ENCODE peak calls at places on chromosomes 6 and 20, in four cellular contexts. O, J, L and I are unnamed samples.

GRCh38 chr6:134846031-134846430 is 103.9 kb downstream of the ALDH8A1 start:
- DNase-seq in O (no peak), J (no peak), L (no peak), I (no peak)

GRCh38 chr6:137495652-137496391 is 1.6 kb upstream of the OLIG3 start:
- DNase-seq in O (no peak), J (no peak), L (no peak), I (peak)

GRCh38 chr6:33672808-33673207 is 38.7 kb downstream of the UQCC2 start:
- DNase-seq in O (no peak), J (no peak), L (peak), I (peak)

GRCh38 chr6:162568266-162568665 is 159.3 kb downstream of the PRKN start:
- DNase-seq in O (no peak), J (no peak), L (no peak), I (no peak)

GRCh38 chr6:3919130-3919628 is 70.0 kb downstream of the FAM50B start:
- DNase-seq in O (no peak), J (no peak), L (no peak), I (no peak)

GRCh38 chr6:14286144-14286543 is 168.6 kb downstream of the CD83 start:
- DNase-seq in O (peak), J (no peak), L (peak), I (no peak)

GRCh38 chr6:40550096-40550731 is 37.0 kb downstream of the LRFN2 start:
- DNase-seq in O (peak), J (peak), L (peak), I (peak)

GRCh38 chr6:25547797-25548196 is 104.2 kb upstream of the SCGN start:
- DNase-seq in O (no peak), J (no peak), L (no peak), I (no peak)

GRCh38 chr6:9620687-9621086 is 794.2 kb downstream of the TFAP2A start:
- DNase-seq in O (no peak), J (no peak), L (no peak), I (no peak)

GRCh38 chr6:37306026-37306425 is 47.8 kb upstream of the RNF8 start:
- DNase-seq in O (no peak), J (peak), L (no peak), I (no peak)

GRCh38 chr6:166353507-166353906 is 11.2 kb upstream of the SFT2D1 start:
- DNase-seq in O (no peak), J (no peak), L (no peak), I (no peak)

GRCh38 chr6:55562318-55562717 is 16.7 kb downstream of the HMGCLL1 start:
- DNase-seq in O (no peak), J (no peak), L (no peak), I (no peak)

DNA sequence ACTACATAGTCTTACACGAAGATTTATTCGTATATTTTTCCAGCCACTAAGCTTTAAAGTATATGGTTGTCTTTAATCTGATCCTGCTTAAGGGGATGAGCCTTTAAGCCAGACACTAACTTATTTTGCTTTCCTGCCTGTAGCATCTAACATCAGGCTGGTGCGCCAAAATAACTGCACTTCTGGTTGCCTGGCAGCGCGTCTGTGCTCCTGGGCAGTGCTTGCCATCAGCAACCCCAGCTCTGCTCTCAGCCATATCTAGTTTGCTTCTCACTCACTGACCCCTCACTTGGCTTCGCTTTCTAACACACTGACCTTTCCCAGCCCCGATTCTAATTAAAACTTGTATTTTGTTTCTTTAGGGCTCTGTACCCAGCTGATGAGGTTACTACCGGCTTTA is 21.8 kb downstream of the HMGCLL1 start:
- DNase-seq in O (no peak), J (no peak), L (no peak), I (no peak)
- TF ChIP-seq EZH2phosphoT487 in O (no peak), J (no peak), L (no peak), I (no peak)

GRCh38 chr20:21077809-21078345 is 28.3 kb downstream of the LINC00237 start:
- DNase-seq in O (no peak), J (no peak), L (no peak), I (no peak)
- TF ChIP-seq CTCF in O (no peak), J (no peak), L (no peak), I (no peak)

DNA sequence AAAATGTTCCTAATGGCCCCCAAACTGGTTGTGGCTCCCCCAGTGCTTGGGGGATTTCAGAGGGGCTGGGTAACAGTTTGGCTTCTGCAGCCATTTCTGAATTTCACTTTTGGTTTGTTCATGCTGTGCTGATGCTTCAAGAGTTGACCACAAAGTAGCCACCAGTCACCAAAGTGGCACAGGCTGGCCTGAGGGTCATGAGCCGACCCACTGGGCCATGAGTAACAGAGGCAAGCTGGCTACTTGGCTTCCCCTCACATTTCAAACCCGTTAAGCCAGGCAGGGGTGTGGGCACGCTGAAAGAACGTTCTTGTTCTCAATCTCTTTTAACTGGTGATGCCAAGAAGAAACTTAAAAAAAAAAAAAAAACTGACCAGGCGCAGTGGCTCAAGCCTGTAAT is 15.1 kb upstream of the NXT1 start:
- DNase-seq in O (no peak), J (no peak), L (no peak), I (no peak)
- TF ChIP-seq EZH2phosphoT487 in O (no peak), J (no peak), L (no peak), I (no peak)

DNA sequence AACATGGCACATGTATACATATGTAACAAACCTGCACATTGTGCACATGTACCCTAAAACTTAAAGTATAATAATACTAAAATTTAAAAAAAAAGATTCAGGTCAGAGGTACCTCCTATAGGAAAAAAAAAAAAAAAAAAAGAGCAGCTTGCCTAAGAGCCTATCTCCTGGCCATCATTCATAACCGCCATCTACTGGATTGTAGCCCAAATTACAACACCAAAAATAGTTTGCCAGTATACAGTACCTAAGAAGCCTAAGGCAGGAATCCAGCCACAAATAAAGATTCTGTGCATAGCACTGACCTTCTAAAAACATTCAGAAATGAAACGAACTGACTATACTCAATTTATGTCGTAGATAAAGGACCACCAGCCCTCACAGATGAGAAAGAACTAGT is 438.4 kb upstream of the ADGRB3 start:
- DNase-seq in O (no peak), J (peak), L (peak), I (peak)
- TF ChIP-seq CTCF in O (no peak), J (peak), L (peak), I (peak)

DNA sequence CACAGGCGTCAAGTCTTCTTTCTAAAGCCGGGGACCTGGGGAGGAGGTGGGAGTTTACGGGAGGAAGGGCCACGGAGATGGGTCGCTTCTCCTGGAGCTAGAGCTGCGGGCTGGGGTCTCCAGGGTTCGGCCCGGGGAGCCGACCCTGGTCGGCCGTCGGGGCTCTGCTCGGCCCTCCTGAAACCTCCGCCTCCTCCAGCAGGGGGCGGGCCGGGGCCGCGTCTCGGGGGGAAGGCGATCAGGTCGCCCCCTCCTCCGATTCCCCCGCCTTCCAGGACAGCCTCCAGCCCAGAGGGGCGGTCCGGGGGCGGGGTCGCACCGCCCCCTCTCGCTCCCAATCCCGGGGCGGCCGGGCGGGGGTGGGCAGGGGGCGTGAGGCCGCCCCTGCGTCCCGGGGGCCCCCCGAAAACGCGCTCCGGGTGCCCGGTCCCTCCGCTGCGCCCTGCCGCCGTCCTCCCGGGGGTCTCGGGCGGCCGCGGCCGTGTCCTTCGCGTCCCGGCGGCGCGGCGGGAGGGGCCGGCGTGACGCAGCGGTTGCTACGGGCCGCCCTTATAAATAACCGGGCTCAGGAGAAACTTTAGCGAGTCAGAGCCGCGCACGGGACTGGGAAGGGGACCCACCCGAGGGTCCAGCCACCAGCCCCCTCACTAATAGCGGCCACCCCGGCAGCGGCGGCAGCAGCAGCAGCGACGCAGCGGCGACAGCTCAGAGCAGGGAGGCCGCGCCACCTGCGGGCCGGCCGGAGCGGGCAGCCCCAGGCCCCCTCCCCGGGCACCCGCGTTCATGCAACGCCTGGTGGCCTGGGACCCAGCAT is at the start of gene CEBPB:
- DNase-seq in O (peak), J (peak), L (peak), I (peak)
- TF ChIP-seq EZH2phosphoT487 in O (no peak), J (no peak), L (no peak), I (no peak)

DNA sequence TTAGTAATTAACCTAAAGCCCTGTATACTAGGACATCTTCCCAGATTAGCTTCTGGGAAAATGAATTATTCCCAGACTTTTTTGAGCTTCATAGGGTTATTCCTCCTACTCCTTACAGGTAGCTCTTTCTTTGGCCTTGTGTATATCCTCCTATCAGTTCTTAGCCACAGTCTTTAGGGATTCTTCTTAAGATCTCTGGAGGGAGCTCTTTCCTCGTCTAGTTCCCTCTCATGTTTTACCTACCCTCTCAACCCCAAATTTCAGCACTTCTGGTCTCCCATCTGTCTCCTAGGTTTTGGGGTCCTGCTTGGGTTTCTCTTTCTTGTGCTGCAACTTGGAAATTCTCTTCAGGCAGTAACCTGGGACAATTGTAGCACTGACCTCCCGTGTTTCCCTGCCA is 46.4 kb upstream of the SLC35B3 start:
- DNase-seq in O (no peak), J (peak), L (peak), I (peak)
- TF ChIP-seq CTCF in O (no peak), J (peak), L (peak), I (peak)

GRCh38 chr6:156980515-156980914 is 203.3 kb downstream of the ARID1B start:
- DNase-seq in O (no peak), J (no peak), L (peak), I (peak)
- TF ChIP-seq EZH2phosphoT487 in O (no peak), J (no peak), L (no peak), I (no peak)

GRCh38 chr6:154446984-154447383 is 63.5 kb downstream of the CNKSR3 start:
- DNase-seq in O (no peak), J (no peak), L (no peak), I (no peak)

GRCh38 chr6:154447929-154448328 is 62.6 kb downstream of the CNKSR3 start:
- DNase-seq in O (no peak), J (no peak), L (no peak), I (no peak)

GRCh38 chr6:154445417-154445816 is 65.1 kb downstream of the CNKSR3 start:
- DNase-seq in O (no peak), J (no peak), L (no peak), I (no peak)

GRCh38 chr6:154450498-154450897 is 60.0 kb downstream of the CNKSR3 start:
- DNase-seq in O (no peak), J (no peak), L (no peak), I (no peak)

DNA sequence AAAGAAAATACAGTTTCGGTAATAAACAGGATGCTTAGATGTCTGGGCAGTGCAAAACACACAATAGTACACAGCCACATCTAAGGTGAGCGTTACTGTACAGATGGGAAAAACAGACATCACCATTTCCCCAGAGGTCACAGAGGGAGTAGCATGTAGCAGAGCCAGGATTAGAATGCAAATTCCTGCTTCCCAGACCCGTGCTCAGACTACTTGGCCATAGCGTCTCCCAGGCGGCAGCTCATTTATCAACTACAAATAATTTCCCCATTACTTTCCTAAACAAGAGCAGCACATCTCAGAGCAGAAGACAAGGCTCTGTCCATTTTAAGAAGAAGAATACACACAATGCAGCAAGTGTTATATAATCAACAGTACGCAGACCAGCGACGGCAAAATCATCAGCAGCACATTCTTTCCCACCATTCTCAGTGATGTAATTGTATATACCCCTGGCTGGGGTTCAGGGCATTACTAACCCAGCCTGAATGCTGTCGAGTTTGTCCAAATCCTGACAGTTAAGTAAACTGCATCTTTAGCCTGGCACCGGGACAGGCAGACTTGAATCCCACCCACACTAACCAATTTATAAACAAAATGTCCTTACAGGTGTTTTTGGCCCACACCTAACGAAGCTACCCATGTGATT is 61.9 kb downstream of the CNKSR3 start:
- DNase-seq in O (no peak), J (no peak), L (no peak), I (no peak)
- TF ChIP-seq CTCF in O (peak), J (no peak), L (no peak), I (peak)